ENCODE peak calls at places on chromosomes 2 and 18, in four cellular contexts. One of them, this sample, is unnamed.
A peak's percentile ranks its signal among the peaks of the same experiment; 100 is the strongest.

GRCh38 chr18:44803019-44803650 is 122.4 kb downstream of the SETBP1 start:
- DNase-seq in H1: no peak
- DNase-seq in transverse colon: peak; percentile 86
- DNase-seq in sigmoid colon: peak; percentile 97
- DNase-seq in this sample: no peak

GRCh38 chr2:104862061-104862941 is 8.4 kb downstream of the POU3F3 start:
- DNase-seq in sigmoid colon: no peak
- DNase-seq in transverse colon: no peak
- DNase-seq in H1: no peak
- DNase-seq in this sample: no peak

GRCh38 chr2:68762665-68763064 is 28.1 kb downstream of the ARHGAP25 start:
- DNase-seq in sigmoid colon: no peak
- DNase-seq in transverse colon: no peak
- DNase-seq in H1: no peak
- DNase-seq in this sample: no peak

GRCh38 chr2:105187531-105187930 is 54.0 kb upstream of the GPR45 start:
- DNase-seq in transverse colon: no peak
- DNase-seq in sigmoid colon: no peak
- DNase-seq in H1: no peak
- DNase-seq in this sample: no peak

GRCh38 chr18:48955528-48956261 is 4.9 kb upstream of the SMAD7 start:
- DNase-seq in H1: no peak
- DNase-seq in sigmoid colon: peak; percentile 87
- DNase-seq in transverse colon: no peak
- DNase-seq in this sample: no peak

GRCh38 chr18:46531472-46531871 is 125.5 kb downstream of the LOXHD1 start:
- DNase-seq in sigmoid colon: no peak
- DNase-seq in H1: no peak
- DNase-seq in transverse colon: no peak
- DNase-seq in this sample: no peak

GRCh38 chr2:25497229-25497861 is 155.6 kb upstream of the DNMT3A start:
- DNase-seq in transverse colon: no peak
- DNase-seq in sigmoid colon: no peak
- DNase-seq in H1: no peak
- DNase-seq in this sample: no peak

GRCh38 chr2:191571163-191571769 is 106.7 kb upstream of the NABP1 start:
- DNase-seq in H1: no peak
- DNase-seq in transverse colon: no peak
- DNase-seq in sigmoid colon: no peak
- DNase-seq in this sample: no peak

GRCh38 chr2:176127769-176128072 is 1.8 kb upstream of the HOXD8 start:
- DNase-seq in transverse colon: no peak
- DNase-seq in sigmoid colon: no peak
- DNase-seq in H1: no peak
- DNase-seq in this sample: no peak

GRCh38 chr2:54008439-54008838 is 37.6 kb upstream of the PSME4 start:
- DNase-seq in transverse colon: no peak
- DNase-seq in H1: no peak
- DNase-seq in sigmoid colon: no peak
- DNase-seq in this sample: no peak
- TF ChIP-seq POLR2AphosphoS5 in transverse colon: no peak
- TF ChIP-seq POLR2AphosphoS5 in H1: no peak
- TF ChIP-seq POLR2AphosphoS5 in sigmoid colon: no peak
- TF ChIP-seq POLR2AphosphoS5 in this sample: no peak

DNA sequence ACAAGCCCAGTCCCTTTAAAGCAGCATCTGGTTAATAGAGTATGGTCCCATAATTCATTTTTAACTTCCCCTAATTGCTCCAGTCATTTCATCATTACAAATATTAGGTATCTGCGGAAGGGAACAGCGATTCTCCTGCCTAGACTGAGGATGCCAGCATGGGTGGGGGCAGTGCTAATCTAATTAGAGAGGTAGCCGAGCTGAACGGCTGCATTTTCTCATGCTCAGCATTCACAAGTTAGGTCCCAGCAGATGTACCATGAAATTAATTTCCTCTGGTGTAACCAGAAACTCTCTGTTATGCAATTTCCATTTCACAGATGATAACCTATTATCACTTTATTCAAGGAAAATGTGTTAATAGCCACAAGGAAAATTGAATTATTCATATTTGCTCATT is 608.3 kb downstream of the GALR1 start:
- DNase-seq in sigmoid colon: no peak
- DNase-seq in H1: no peak
- DNase-seq in transverse colon: no peak
- DNase-seq in this sample: no peak
- TF ChIP-seq CTCF in sigmoid colon: no peak
- TF ChIP-seq CTCF in H1: no peak
- TF ChIP-seq CTCF in transverse colon: no peak
- TF ChIP-seq CTCF in this sample: no peak

GRCh38 chr2:227610123-227610522 is 4.5 kb downstream of the SCYGR3 start:
- DNase-seq in transverse colon: no peak
- DNase-seq in sigmoid colon: no peak
- DNase-seq in H1: no peak
- DNase-seq in this sample: no peak
- TF ChIP-seq POLR2AphosphoS5 in transverse colon: no peak
- TF ChIP-seq POLR2AphosphoS5 in sigmoid colon: no peak
- TF ChIP-seq POLR2AphosphoS5 in H1: no peak
- TF ChIP-seq POLR2AphosphoS5 in this sample: no peak

GRCh38 chr2:47272031-47272864 is 117.1 kb upstream of the STPG4 start:
- DNase-seq in sigmoid colon: peak; percentile 77
- DNase-seq in H1: no peak
- DNase-seq in transverse colon: peak; percentile 84
- DNase-seq in this sample: peak; percentile 87
- TF ChIP-seq CTCF in sigmoid colon: peak; percentile 94
- TF ChIP-seq CTCF in H1: peak; percentile 91
- TF ChIP-seq CTCF in transverse colon: peak; percentile 99
- TF ChIP-seq CTCF in this sample: peak; percentile 99

GRCh38 chr18:74498712-74499629 is 2.8 kb downstream of the CNDP2 start:
- DNase-seq in transverse colon: peak; percentile 71
- DNase-seq in H1: no peak
- DNase-seq in sigmoid colon: peak; percentile 59
- DNase-seq in this sample: peak; percentile 36
- TF ChIP-seq POLR2AphosphoS5 in transverse colon: no peak
- TF ChIP-seq POLR2AphosphoS5 in H1: no peak
- TF ChIP-seq POLR2AphosphoS5 in sigmoid colon: no peak
- TF ChIP-seq POLR2AphosphoS5 in this sample: no peak

DNA sequence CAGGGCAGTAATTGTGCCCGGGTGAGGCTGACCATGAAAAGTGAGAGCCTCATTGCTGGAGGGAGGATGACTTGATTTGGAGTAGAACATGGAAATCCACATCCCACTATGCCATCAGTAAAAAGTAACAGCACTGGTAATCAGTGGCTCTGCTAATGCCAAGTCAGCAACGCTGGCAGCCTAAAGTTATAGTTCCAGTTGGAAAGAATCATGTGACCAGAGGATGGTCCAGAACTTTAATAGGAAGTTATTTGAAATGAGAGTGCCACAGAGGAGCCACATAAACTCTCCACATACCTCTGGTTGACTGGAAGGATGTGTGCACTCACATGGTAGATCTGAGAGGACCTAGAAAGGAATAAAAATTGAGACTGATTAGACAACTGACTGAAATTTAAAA is 347.0 kb downstream of the STK39 start:
- DNase-seq in sigmoid colon: no peak
- DNase-seq in H1: no peak
- DNase-seq in transverse colon: no peak
- DNase-seq in this sample: no peak
- TF ChIP-seq CTCF in sigmoid colon: no peak
- TF ChIP-seq CTCF in H1: no peak
- TF ChIP-seq CTCF in transverse colon: no peak
- TF ChIP-seq CTCF in this sample: no peak

GRCh38 chr2:37832590-37833197 is 92.4 kb upstream of the RMDN2 start:
- DNase-seq in sigmoid colon: peak; percentile 94
- DNase-seq in H1: peak; percentile 41
- DNase-seq in transverse colon: peak; percentile 92
- DNase-seq in this sample: peak; percentile 92
- TF ChIP-seq POLR2AphosphoS5 in sigmoid colon: no peak
- TF ChIP-seq POLR2AphosphoS5 in H1: no peak
- TF ChIP-seq POLR2AphosphoS5 in transverse colon: no peak
- TF ChIP-seq POLR2AphosphoS5 in this sample: no peak

GRCh38 chr18:72089432-72089831 is 454.7 kb downstream of the CBLN2 start:
- DNase-seq in sigmoid colon: no peak
- DNase-seq in transverse colon: no peak
- DNase-seq in H1: no peak
- DNase-seq in this sample: no peak

GRCh38 chr18:72091369-72091768 is 452.8 kb downstream of the CBLN2 start:
- DNase-seq in sigmoid colon: no peak
- DNase-seq in transverse colon: no peak
- DNase-seq in H1: peak; percentile 3
- DNase-seq in this sample: no peak

GRCh38 chr18:72086421-72086820 is 457.7 kb downstream of the CBLN2 start:
- DNase-seq in transverse colon: no peak
- DNase-seq in sigmoid colon: no peak
- DNase-seq in H1: no peak
- DNase-seq in this sample: no peak
- TF ChIP-seq CTCF in transverse colon: peak; percentile 25
- TF ChIP-seq CTCF in sigmoid colon: no peak
- TF ChIP-seq CTCF in H1: peak; percentile 39
- TF ChIP-seq CTCF in this sample: no peak

This sample was measured in suprapubic skin.